ENCODE peak calls at places on chromosomes 4 and X, in five cellular contexts. I, J, L, R and A are unnamed samples. For H3K36me3, the result is how much of the 10 kb centered on the place peaks cover.

GRCh38 chr4:54085284-54085683 is 14.7 kb upstream of the GSX2 start:
- DNase-seq in I (peak), J (peak), L (no peak), R (peak), A (no peak)

GRCh38 chr4:151315212-151315886 is 10.1 kb downstream of the SH3D19 start:
- DNase-seq in I (no peak), J (no peak), L (no peak), R (peak), A (no peak)

GRCh38 chr4:73181231-73181630 is 77.4 kb downstream of the ANKRD17 start:
- DNase-seq in I (no peak), J (no peak), L (no peak), R (no peak), A (no peak)

GRCh38 chr4:168699224-168699878 is 202.5 kb downstream of the PALLD start:
- DNase-seq in I (no peak), J (no peak), L (no peak), R (no peak), A (no peak)

GRCh38 chrX:103549920-103550319 is 30.6 kb upstream of the RAB40A start:
- DNase-seq in I (no peak), J (no peak), L (no peak), R (no peak), A (no peak)

GRCh38 chr4:176270669-176271068 is 1.6 kb upstream of the ASB5 start:
- DNase-seq in I (no peak), J (no peak), L (peak), R (peak), A (no peak)

GRCh38 chr4:4606321-4606720 is 64.5 kb upstream of the STX18 start:
- DNase-seq in I (no peak), J (no peak), L (no peak), R (no peak), A (no peak)

GRCh38 chr4:16843831-16844508 is 54.5 kb downstream of the LDB2 start:
- DNase-seq in I (no peak), J (no peak), L (no peak), R (no peak), A (no peak)

GRCh38 chr4:187380181-187380581 is 615.4 kb upstream of the ZFP42 start:
- DNase-seq in I (no peak), J (no peak), L (no peak), R (no peak), A (no peak)

GRCh38 chr4:171891038-171891437 is 77.8 kb downstream of the GALNTL6 start:
- DNase-seq in I (no peak), J (no peak), L (no peak), R (no peak), A (peak)

GRCh38 chr4:72858328-72858727 is 211.2 kb downstream of the COX18 start:
- DNase-seq in I (no peak), J (no peak), L (no peak), R (peak), A (no peak)

GRCh38 chr4:167897116-167897515 is 195.2 kb upstream of the ANXA10 start:
- DNase-seq in I (no peak), J (no peak), L (no peak), R (peak), A (no peak)

GRCh38 chr4:77113069-77113468 is 37.3 kb upstream of the CCNI start:
- DNase-seq in I (no peak), J (no peak), L (no peak), R (no peak), A (no peak)

GRCh38 chr4:54941994-54942552 is 183.3 kb downstream of the KDR start:
- DNase-seq in I (peak), J (no peak), L (no peak), R (no peak), A (no peak)

GRCh38 chr4:236028-236427 is 69.2 kb downstream of the ZNF732 start:
- DNase-seq in I (no peak), J (no peak), L (no peak), R (peak), A (no peak)

GRCh38 chrX:150544222-150544787 is 24.1 kb upstream of the MTM1 start:
- DNase-seq in I (peak), J (no peak), L (no peak), R (peak), A (no peak)

GRCh38 chrX:103726477-103726876 is 15.8 kb downstream of the TMEM31 start:
- DNase-seq in I (no peak), J (no peak), L (no peak), R (no peak), A (no peak)

GRCh38 chr4:1578968-1579833 is 104.9 kb downstream of the FAM53A start:
- DNase-seq in I (peak), J (peak), L (peak), R (peak), A (peak)

GRCh38 chr4:124686279-124686678 is 26.3 kb downstream of the ANKRD50 start:
- DNase-seq in I (no peak), J (no peak), L (no peak), R (no peak), A (no peak)

GRCh38 chrX:118755633-118756032 is 28.2 kb downstream of the IL13RA1 start:
- DNase-seq in I (no peak), J (no peak), L (no peak), R (no peak), A (no peak)

GRCh38 chrX:48631376-48632090 is 34.2 kb downstream of the WDR13 start:
- DNase-seq in I (peak), J (peak), L (peak), R (peak), A (peak)

GRCh38 chr4:83701041-83701440 is 165.1 kb downstream of the GPAT3 start:
- DNase-seq in I (no peak), J (no peak), L (no peak), R (no peak), A (no peak)

GRCh38 chr4:69032847-69033638 is 63.2 kb upstream of the UGT2B7 start:
- DNase-seq in I (no peak), J (no peak), L (no peak), R (peak), A (no peak)

GRCh38 chrX:2500681-2501151 is at the start of the genes DHRSX and ZBED1:
- DNase-seq in I (peak), J (no peak), L (no peak), R (no peak), A (peak)

GRCh38 chrX:40095588-40096394 is 2.0 kb downstream of the BCOR start:
- DNase-seq in I (no peak), J (no peak), L (no peak), R (peak), A (no peak)

GRCh38 chrX:154348114-154348531 is 26.3 kb downstream of the FLNA start:
- DNase-seq in I (peak), J (no peak), L (peak), R (no peak), A (peak)
- H3K36me3 ChIP-seq in I (half or more), J (under half), L (under half), R (under half), A (under half)

GRCh38 chr4:112731715-112732114 is 94.8 kb downstream of the LARP7 start:
- DNase-seq in I (no peak), J (no peak), L (no peak), R (no peak), A (no peak)

GRCh38 chr4:112735474-112735951 is 98.6 kb downstream of the LARP7 start:
- DNase-seq in I (no peak), J (no peak), L (no peak), R (no peak), A (peak)

GRCh38 chr4:112736718-112737135 is 99.8 kb downstream of the LARP7 start:
- DNase-seq in I (no peak), J (no peak), L (no peak), R (no peak), A (peak)

GRCh38 chr4:112732142-112732541 is 95.2 kb downstream of the LARP7 start:
- DNase-seq in I (no peak), J (no peak), L (no peak), R (no peak), A (no peak)
- TF ChIP-seq CTCF in I (no peak), J (no peak), L (no peak), R (no peak), A (no peak)

GRCh38 chr4:56958111-56958517 is 19.3 kb downstream of the NOA1 start:
- DNase-seq in I (peak), J (peak), L (peak), R (peak), A (no peak)
- H3K4me3 ChIP-seq in I (no peak), J (no peak), L (no peak), R (no peak), A (no peak)

DNA sequence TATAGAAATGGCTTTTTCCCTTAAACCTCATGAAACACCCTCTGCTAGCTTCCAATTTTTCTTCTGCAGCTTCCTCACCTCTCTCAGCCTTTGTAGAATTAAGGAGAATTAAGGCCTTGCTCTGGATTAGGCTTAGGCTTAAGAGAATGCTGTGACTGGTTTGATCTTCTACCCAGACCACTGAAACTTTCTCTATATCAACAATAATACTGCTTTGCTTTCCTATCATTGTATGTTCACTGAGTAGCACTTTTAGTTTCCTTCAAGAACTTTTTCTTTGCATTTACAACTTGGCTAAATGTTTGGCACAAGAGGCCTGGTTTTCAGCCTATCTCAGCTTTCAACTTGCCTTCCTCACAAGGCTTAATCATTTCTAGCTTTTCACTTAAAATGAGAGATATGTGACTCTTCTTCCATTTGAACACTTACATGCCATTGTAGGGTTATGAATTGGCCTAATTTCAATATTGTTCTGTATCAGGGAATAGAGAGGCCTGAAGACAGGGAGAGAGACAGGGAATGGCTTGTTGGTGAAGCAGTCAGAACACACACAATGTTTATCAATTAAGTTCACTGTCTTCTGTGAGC is 28.2 kb downstream of the TMEM154 start:
- DNase-seq in I (no peak), J (no peak), L (no peak), R (no peak), A (no peak)
- H3K36me3 ChIP-seq in I (under half), J (under half), L (under half), R (under half), A (under half)

GRCh38 chrX:105876658-105877057 is 54.3 kb downstream of the NRK start:
- DNase-seq in I (no peak), J (no peak), L (no peak), R (peak), A (no peak)
- TF ChIP-seq CTCF in I (no peak), J (no peak), L (no peak), R (peak), A (peak)

GRCh38 chr4:75724066-75724866 is at the start of gene USO1:
- DNase-seq in I (peak), J (peak), L (peak), R (peak), A (peak)

GRCh38 chr4:75724867-75725724 is 719 bp downstream of the USO1 start:
- DNase-seq in I (peak), J (peak), L (peak), R (peak), A (peak)

GRCh38 chr4:75727073-75727472 is 2.7 kb downstream of the USO1 start:
- DNase-seq in I (no peak), J (no peak), L (no peak), R (no peak), A (no peak)

GRCh38 chr4:75723802-75724065 is 643 bp upstream of the USO1 start:
- DNase-seq in I (no peak), J (no peak), L (no peak), R (no peak), A (no peak)

GRCh38 chr4:75726577-75726976 is 2.2 kb downstream of the USO1 start:
- DNase-seq in I (no peak), J (no peak), L (no peak), R (no peak), A (no peak)
- H3K4me3 ChIP-seq in I (peak), J (peak), L (no peak), R (no peak), A (peak)

DNA sequence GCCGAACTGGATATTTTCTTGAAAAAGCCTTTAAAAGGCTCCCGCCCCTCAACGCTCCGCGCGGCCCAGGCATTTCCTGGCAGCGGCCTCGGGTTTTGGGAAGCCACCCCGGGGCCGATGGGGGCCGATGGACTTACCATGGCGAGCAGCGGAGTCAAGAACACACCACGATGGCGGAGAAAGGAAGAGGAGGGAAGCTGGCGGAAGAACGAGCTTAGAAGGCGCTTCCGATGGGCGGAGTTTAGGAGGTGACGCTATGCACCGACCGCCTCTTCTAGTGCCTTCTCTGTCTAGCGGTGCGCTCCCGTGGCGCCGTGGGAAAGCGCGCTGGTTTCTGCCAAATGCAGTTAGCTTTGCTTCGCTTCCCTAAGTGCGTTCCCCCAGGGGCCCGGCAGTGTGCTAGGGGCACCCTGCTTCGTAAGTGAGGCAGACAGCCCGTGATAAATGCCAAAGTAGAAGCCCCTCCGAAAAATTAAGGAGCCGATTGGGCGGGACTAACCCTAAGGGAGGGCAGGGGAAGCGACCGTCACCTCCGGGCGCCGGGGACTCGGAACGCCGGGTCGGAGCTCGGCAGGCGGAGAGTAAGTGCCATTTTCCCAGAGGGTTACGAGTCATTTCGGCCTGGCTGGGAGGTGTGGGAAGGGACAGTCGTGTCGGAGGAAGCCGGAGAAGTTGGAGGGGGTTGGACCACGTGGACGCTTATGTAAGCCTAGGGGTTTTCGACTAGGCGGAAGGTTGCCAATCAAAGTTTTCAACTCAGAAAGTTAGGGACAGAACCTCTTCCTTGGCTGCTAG is at the start of gene RPL39:
- DNase-seq in I (peak), J (peak), L (peak), R (peak), A (peak)
- H3K36me3 ChIP-seq in I (under half), J (under half), L (under half), R (under half), A (under half)